ENCODE peak calls at places on chromosome X, in seven cellular contexts. O is esophagus muscularis mucosa, L is progenitor cell of endocrine pancreas, S is IMR-90, I is PC-9, Z is GM10248, E is GM12864. H is an unnamed sample.
A peak's percentile ranks its signal among the peaks of the same experiment; 100 is the strongest.

GRCh38 chrX:37759878-37760418 is 19.9 kb upstream of the CYBB start:
- DNase-seq in O (no peak), L (no peak), S (no peak), I (no peak), Z (no peak), E (no peak), H (no peak)

GRCh38 chrX:13293700-13294099 is 26.2 kb downstream of the ATXN3L start:
- DNase-seq in O (no peak), L (no peak), S (no peak), I (no peak), Z (no peak), E (no peak), H (no peak)

GRCh38 chrX:41823402-41823801 is 99.4 kb downstream of the GPR82 start:
- DNase-seq in O (no peak), L (no peak), S (no peak), I (no peak), Z (no peak), E (no peak), H (no peak)

GRCh38 chrX:134478374-134478773 is 18.4 kb downstream of the HPRT1 start:
- DNase-seq in O (no peak), L (no peak), S (no peak), I (no peak), Z (no peak), E (no peak), H (no peak)

GRCh38 chrX:111928457-111928856 is 52.5 kb downstream of the TRPC5OS start:
- DNase-seq in O (no peak), L (no peak), S (no peak), I (no peak), Z (no peak), E (no peak), H (no peak)

GRCh38 chrX:54509401-54509800 is 13.4 kb upstream of the FGD1 start:
- DNase-seq in O (no peak), L (no peak), S (peak; percentile 40), I (no peak), Z (no peak), E (no peak), H (no peak)

GRCh38 chrX:136733613-136734012 is 47.1 kb downstream of the ARHGEF6 start:
- DNase-seq in O (no peak), L (no peak), S (no peak), I (no peak), Z (no peak), E (no peak), H (no peak)

GRCh38 chrX:17824980-17825379 is 36.1 kb downstream of the RAI2 start:
- DNase-seq in O (no peak), L (no peak), S (no peak), I (no peak), Z (no peak), E (no peak), H (no peak)

GRCh38 chrX:139429913-139430312 is 100.6 kb upstream of the F9 start:
- DNase-seq in O (no peak), L (no peak), S (no peak), I (no peak), Z (no peak), E (no peak), H (no peak)

GRCh38 chrX:41176263-41176662 is 91.0 kb downstream of the USP9X start:
- DNase-seq in O (no peak), L (no peak), S (no peak), I (no peak), Z (no peak), E (no peak), H (no peak)

GRCh38 chrX:84469226-84469625 is 33.0 kb downstream of the HDX start:
- DNase-seq in O (no peak), L (no peak), S (peak; percentile 42), I (no peak), Z (no peak), E (no peak), H (no peak)

GRCh38 chrX:120452131-120452530 is 17.0 kb downstream of the LAMP2 start:
- DNase-seq in O (no peak), L (no peak), S (peak; percentile 26), I (no peak), Z (peak; percentile 15), E (no peak), H (peak; percentile 38)

GRCh38 chrX:72276478-72276953 is 532 bp downstream of the RPS4X start:
- DNase-seq in O (no peak), L (no peak), S (no peak), I (no peak), Z (no peak), E (no peak), H (no peak)

DNA sequence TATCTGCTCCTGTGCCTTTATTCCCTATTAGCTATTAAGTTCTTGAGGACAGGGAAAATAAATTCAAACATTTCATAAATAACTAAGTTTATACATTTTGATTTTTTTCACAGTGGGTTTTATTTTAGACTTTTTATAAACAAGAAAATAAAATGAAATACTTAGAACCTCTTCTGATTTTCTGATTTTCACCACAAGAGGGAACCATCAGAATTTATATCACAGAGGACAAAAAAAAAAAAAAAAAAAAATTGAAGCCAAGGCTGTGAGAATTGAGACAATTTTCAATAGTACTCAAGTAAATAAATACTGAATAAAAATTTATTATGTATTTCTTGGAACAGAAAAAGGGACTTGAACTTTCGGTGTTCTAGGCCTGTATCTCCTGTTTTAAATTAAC is 288.1 kb downstream of the SH3BGRL start:
- DNase-seq in O (no peak), L (no peak), S (no peak), I (no peak), Z (no peak), E (no peak), H (no peak)
- TF ChIP-seq CTCF in O (no peak), L (peak; percentile 17), S (peak; percentile 19), I (peak; percentile 47), Z (no peak), E (no peak), H (peak; percentile 54)

GRCh38 chrX:155086202-155086840 is 15.0 kb downstream of the BRCC3 start:
- DNase-seq in O (no peak), L (no peak), S (peak; percentile 12), I (no peak), Z (no peak), E (no peak), H (no peak)
- TF ChIP-seq CTCF in O (peak; percentile 18), L (peak; percentile 32), S (peak; percentile 43), I (peak; percentile 71), Z (peak; percentile 36), E (peak; percentile 54), H (peak; percentile 79)

DNA sequence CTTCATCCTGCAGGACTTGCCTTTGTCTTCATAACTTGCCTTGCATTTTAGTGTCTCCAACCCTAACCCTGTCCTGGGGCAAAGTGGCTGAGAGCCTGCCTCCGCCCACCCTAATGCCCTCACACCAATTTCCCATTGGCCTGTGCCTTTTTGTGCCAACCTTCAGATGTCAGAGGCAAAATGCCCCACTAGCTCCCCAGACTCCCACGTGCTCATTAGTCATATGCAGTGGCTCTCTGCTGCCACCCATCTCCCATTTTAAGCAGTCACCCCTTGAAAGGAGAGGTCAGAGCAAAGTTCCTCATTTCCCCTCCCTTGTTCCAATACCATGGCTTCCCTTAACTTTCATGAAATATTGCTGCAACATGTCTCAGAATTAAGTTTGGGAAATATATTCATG is 74.8 kb upstream of the PASD1 start:
- DNase-seq in O (no peak), L (no peak), S (no peak), I (no peak), Z (peak; percentile 30), E (no peak), H (no peak)
- TF ChIP-seq CTCF in O (no peak), L (peak; percentile 25), S (no peak), I (peak; percentile 62), Z (peak; percentile 22), E (peak; percentile 51), H (no peak)

GRCh38 chrX:10600479-10600878 is 19.9 kb downstream of the MID1 start:
- DNase-seq in O (no peak), L (no peak), S (no peak), I (no peak), Z (no peak), E (no peak), H (no peak)

GRCh38 chrX:10603612-10604011 is 16.8 kb downstream of the MID1 start:
- DNase-seq in O (no peak), L (no peak), S (no peak), I (no peak), Z (no peak), E (no peak), H (no peak)

GRCh38 chrX:10598540-10598939 is 21.8 kb downstream of the MID1 start:
- DNase-seq in O (no peak), L (no peak), S (no peak), I (no peak), Z (no peak), E (no peak), H (no peak)

GRCh38 chrX:10602646-10603045 is 17.7 kb downstream of the MID1 start:
- DNase-seq in O (no peak), L (no peak), S (no peak), I (peak; percentile 59), Z (no peak), E (no peak), H (no peak)

GRCh38 chrX:10597871-10598270 is 22.5 kb downstream of the MID1 start:
- DNase-seq in O (no peak), L (no peak), S (peak; percentile 32), I (no peak), Z (peak; percentile 28), E (no peak), H (peak; percentile 30)
- TF ChIP-seq CTCF in O (no peak), L (peak; percentile 24), S (peak; percentile 46), I (peak; percentile 56), Z (peak; percentile 38), E (peak; percentile 48), H (peak; percentile 72)

GRCh38 chrX:15382809-15383208 is 1.4 kb downstream of the VEGFD start:
- DNase-seq in O (no peak), L (no peak), S (no peak), I (no peak), Z (no peak), E (no peak), H (no peak)
- TF ChIP-seq CTCF in O (no peak), L (peak; percentile 34), S (peak; percentile 13), I (no peak), Z (no peak), E (peak; percentile 7), H (peak; percentile 37)

GRCh38 chrX:19670854-19671620 is 155.7 kb upstream of the MAP3K15 start:
- DNase-seq in O (no peak), L (no peak), S (peak; percentile 79), I (peak; percentile 82), Z (no peak), E (no peak), H (peak; percentile 51)
- TF ChIP-seq CTCF in O (no peak), L (no peak), S (peak; percentile 4), I (no peak), Z (no peak), E (no peak), H (no peak)

DNA sequence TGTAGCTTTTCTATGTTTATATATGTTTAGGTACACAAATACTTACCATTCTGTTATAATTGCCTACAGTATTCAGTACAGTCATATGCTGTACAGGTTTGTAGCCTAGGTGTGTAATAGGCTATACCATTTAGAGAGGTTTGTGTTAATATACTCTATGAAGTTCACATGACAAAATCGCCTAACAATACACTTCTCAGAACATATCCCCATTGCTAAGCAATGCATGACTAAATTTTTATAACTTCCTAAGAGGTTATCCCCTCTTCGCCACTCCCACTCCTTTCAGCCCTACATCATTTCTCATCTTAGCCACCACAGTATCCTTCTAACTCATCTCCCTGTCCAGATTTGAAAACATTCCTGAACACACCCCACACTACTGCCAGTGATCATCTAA is 83.7 kb upstream of the ZCCHC13 start:
- DNase-seq in O (no peak), L (no peak), S (no peak), I (no peak), Z (no peak), E (no peak), H (no peak)
- TF ChIP-seq CTCF in O (no peak), L (no peak), S (no peak), I (no peak), Z (no peak), E (no peak), H (no peak)